ENCODE peak calls at places on chromosomes 4 and X, in seven cellular contexts. B, M, V, C, W, A and I are unnamed samples. For H3K9me3, the result is how much of the 10 kb centered on the place peaks cover.

GRCh38 chr4:172168888-172169287 is 355.7 kb downstream of the GALNTL6 start:
- DNase-seq in B (no peak), M (no peak), W (no peak), C (no peak), V (no peak), A (no peak), I (no peak)

GRCh38 chr4:175413561-175413960 is 398.5 kb downstream of the GPM6A start:
- DNase-seq in W (no peak), A (no peak), V (no peak), B (no peak), C (no peak), M (no peak), I (no peak)

GRCh38 chr4:69786547-69786946 is 26.1 kb upstream of the SULT1B1 start:
- DNase-seq in W (no peak), V (no peak), M (no peak), C (no peak), A (no peak), B (no peak), I (no peak)

GRCh38 chrX:109822861-109823260 is 89.8 kb upstream of the ACSL4 start:
- DNase-seq in V (no peak), B (no peak), C (no peak), W (no peak), M (no peak), A (no peak), I (no peak)

GRCh38 chrX:47605024-47605423 is 14.6 kb downstream of the SYN1 start:
- DNase-seq in B (no peak), M (no peak), C (peak), W (no peak), V (no peak), A (no peak), I (no peak)

GRCh38 chr4:680091-680490 is 5.7 kb downstream of the MYL5 start:
- DNase-seq in A (no peak), B (no peak), M (peak), W (no peak), C (peak), V (no peak), I (no peak)

GRCh38 chr4:73248821-73249220 is 9.8 kb downstream of the ANKRD17 start:
- DNase-seq in W (no peak), V (no peak), C (no peak), B (no peak), M (no peak), A (no peak), I (no peak)

GRCh38 chrX:3585719-3586118 is 127.7 kb downstream of the PRKX start:
- DNase-seq in C (no peak), M (no peak), B (no peak), A (no peak), W (no peak), V (no peak), I (no peak)

GRCh38 chr4:147453561-147454141 is 27.2 kb upstream of the EDNRA start:
- DNase-seq in B (no peak), A (no peak), V (no peak), W (no peak), C (no peak), M (no peak), I (no peak)

GRCh38 chr4:108483077-108483476 is 137.3 kb upstream of the RPL34 start:
- DNase-seq in C (no peak), V (no peak), B (no peak), M (no peak), A (no peak), W (no peak), I (no peak)

GRCh38 chr4:45442466-45442865 is 681.4 kb downstream of the GABRG1 start:
- DNase-seq in A (no peak), C (no peak), W (peak), V (no peak), B (no peak), M (no peak), I (no peak)

GRCh38 chr4:78766026-78766425 is 10.1 kb upstream of the BMP2K start:
- DNase-seq in W (no peak), C (no peak), A (no peak), M (no peak), V (no peak), B (no peak), I (no peak)

GRCh38 chr4:8912089-8912455 is 40.4 kb upstream of the HMX1 start:
- DNase-seq in A (no peak), W (no peak), B (peak), V (no peak), C (peak), M (no peak), I (no peak)

GRCh38 chrX:12580548-12580947 is 210.7 kb upstream of the PRPS2 start:
- DNase-seq in V (no peak), C (no peak), M (no peak), A (no peak), B (no peak), W (no peak), I (no peak)

GRCh38 chr4:3824521-3825270 is 58.5 kb downstream of the ADRA2C start:
- DNase-seq in A (no peak), B (no peak), W (no peak), V (no peak), C (no peak), M (no peak), I (no peak)

GRCh38 chr4:183468210-183469095 is 24.0 kb downstream of the CDKN2AIP start:
- DNase-seq in W (no peak), B (no peak), C (no peak), A (no peak), V (no peak), M (no peak), I (no peak)

GRCh38 chrX:139844163-139844562 is 88.7 kb downstream of the ATP11C start:
- DNase-seq in C (no peak), A (no peak), B (no peak), M (no peak), V (no peak), W (no peak), I (no peak)

GRCh38 chrX:8284131-8284530 is 113.1 kb upstream of the VCX2 start:
- DNase-seq in B (no peak), M (no peak), C (no peak), A (no peak), V (no peak), W (no peak), I (no peak)

GRCh38 chrX:42531431-42531830 is 246.5 kb downstream of the PPP1R2C start:
- DNase-seq in B (no peak), W (no peak), A (no peak), C (no peak), M (no peak), V (no peak), I (no peak)

GRCh38 chrX:150693782-150694574 is 782 bp downstream of the MTMR1 start:
- DNase-seq in A (peak), M (peak), W (peak), V (peak), C (peak), B (peak), I (peak)

GRCh38 chr4:139312552-139313332 is 10.5 kb upstream of the NDUFC1 start:
- DNase-seq in M (no peak), B (no peak), W (no peak), C (no peak), V (no peak), A (no peak), I (no peak)

GRCh38 chrX:38220024-38220935 is at the start of gene SRPX:
- DNase-seq in W (peak), C (no peak), V (no peak), A (no peak), B (peak), M (peak), I (no peak)

GRCh38 chr4:38800366-38800765 is 4.2 kb downstream of the TLR1 start:
- DNase-seq in V (no peak), C (no peak), W (no peak), A (no peak), B (no peak), M (no peak), I (no peak)
- H3K9me3 ChIP-seq in V (under half), C (under half), W (under half), A (under half), B (under half), M (under half), I (under half)

GRCh38 chrX:21400408-21401121 is 26.3 kb downstream of the CNKSR2 start:
- DNase-seq in M (no peak), A (no peak), V (no peak), B (no peak), W (no peak), C (no peak), I (no peak)

GRCh38 chrX:21394792-21395191 is 20.6 kb downstream of the CNKSR2 start:
- DNase-seq in C (no peak), B (no peak), V (no peak), M (no peak), A (no peak), W (peak), I (no peak)

DNA sequence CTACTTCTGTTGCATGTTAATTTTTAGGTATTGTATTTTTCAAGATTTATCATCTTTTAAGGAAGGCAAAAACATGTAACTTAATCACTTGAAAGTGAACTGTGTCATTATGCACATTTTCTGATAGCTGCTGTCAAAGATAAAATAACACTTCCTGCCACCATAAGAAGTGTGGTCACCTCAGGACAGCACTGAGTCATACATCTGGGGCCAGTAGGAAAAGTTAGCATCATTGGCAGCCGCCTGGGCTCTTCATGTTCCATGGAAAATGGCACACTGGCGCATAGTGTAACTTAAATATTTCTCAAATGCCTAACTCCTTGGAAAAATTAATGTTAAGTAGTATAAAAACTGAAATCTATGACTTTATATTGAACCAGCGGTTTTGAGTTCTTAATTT is 24.2 kb downstream of the CNKSR2 start:
- DNase-seq in V (no peak), C (no peak), M (no peak), W (no peak), B (no peak), A (no peak), I (no peak)
- H3K9me3 ChIP-seq in V (under half), C (under half), M (under half), W (under half), B (under half), A (under half), I (under half)

GRCh38 chrX:20015422-20015821 is 24.6 kb upstream of the BCLAF3 start:
- DNase-seq in A (no peak), B (no peak), W (no peak), C (no peak), M (no peak), V (no peak), I (no peak)

GRCh38 chrX:20019672-20020365 is 29.0 kb upstream of the BCLAF3 start:
- DNase-seq in C (no peak), M (no peak), V (no peak), B (no peak), W (no peak), A (no peak), I (no peak)

GRCh38 chrX:20016618-20016945 is 25.7 kb upstream of the BCLAF3 start:
- DNase-seq in W (no peak), V (no peak), A (no peak), M (no peak), B (no peak), C (no peak), I (no peak)

GRCh38 chrX:20011608-20012007 is 20.7 kb upstream of the BCLAF3 start:
- DNase-seq in W (peak), B (no peak), M (no peak), C (no peak), V (no peak), A (no peak), I (no peak)

GRCh38 chrX:20015945-20016617 is 25.2 kb upstream of the BCLAF3 start:
- DNase-seq in V (no peak), W (no peak), B (no peak), A (no peak), M (no peak), C (no peak), I (no peak)
- H3K9me3 ChIP-seq in V (under half), W (under half), B (under half), A (under half), M (half or more), C (under half), I (under half)

DNA sequence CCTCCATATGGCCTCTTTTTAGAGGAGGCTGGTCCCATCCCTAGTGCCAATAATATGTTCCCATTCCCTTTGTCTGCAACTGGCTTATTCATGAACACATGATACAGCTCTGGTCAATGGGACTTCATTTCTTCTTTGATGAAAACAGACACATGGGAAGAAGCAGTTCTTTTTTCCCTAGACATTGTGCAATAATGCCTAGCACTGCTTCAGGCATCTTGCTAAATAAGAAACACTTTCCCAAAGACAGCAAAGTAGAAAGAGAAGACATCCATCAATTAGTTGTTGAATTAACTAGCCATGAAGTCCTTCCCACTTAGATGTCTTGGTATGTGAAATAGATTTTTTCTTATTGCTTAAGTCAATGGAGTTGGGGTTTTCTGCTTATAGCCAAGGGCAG is 40.1 kb upstream of the TRPC3 start:
- DNase-seq in M (no peak), C (no peak), A (no peak), B (no peak), W (no peak), V (no peak), I (no peak)
- H3K9me3 ChIP-seq in M (under half), C (under half), A (under half), B (under half), W (under half), V (under half), I (under half)

DNA sequence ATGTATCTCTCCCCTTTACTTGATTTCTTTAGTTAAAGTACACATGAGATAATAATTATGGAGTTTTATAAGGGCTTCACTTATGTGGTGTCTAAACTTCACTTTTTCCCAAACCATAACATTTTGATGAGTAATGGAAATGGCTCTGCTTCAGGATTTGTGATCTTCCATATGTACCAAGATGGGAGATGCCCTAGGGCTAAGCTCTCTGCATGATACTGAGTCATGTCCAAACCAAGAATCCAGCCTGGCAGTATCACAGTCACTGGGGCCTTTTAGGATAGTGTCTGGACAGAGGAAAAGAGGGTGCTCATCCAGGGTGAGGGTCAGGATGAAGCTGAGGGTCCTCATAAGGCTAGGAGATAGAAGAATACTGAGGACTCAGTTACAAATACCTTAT is 47.9 kb upstream of the PAGE3 start:
- DNase-seq in W (no peak), V (no peak), M (no peak), A (no peak), C (no peak), B (no peak), I (no peak)
- H3K9me3 ChIP-seq in W (under half), V (under half), M (half or more), A (under half), C (under half), B (under half), I (under half)

DNA sequence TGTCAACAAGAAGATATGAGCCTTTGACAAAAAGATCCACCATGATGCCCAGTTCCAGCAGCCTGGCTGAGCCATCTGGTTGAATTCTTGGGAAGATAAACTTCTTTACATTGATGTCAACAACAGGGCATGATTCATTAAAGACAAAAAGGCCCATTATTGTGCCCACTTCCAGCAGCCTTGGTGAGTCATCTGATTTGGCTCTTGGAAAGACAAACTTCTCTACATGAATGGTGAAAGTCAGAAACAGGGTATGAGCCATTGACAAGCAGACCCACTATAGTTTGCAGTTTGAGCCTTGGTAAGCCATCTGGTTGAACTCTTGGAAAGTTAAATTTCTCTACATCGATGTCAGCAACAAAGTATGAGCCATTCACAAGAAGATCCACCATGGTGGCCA is 4.1 kb upstream of the CSF2RA start:
- DNase-seq in A (no peak), V (no peak), W (no peak), C (no peak), M (no peak), B (no peak), I (no peak)
- H3K9me3 ChIP-seq in A (under half), V (under half), W (under half), C (under half), M (under half), B (under half), I (under half)